ENCODE peak calls at places on chromosomes 6 and 20, in six cellular contexts. Z is AG04450, X is neural progenitor cell, H is thoracic aorta, D is cardiac muscle cell, N is adrenal gland. L is an unnamed sample.

GRCh38 chr20:21074605-21075336 is 31.4 kb downstream of the LINC00237 start:
- DNase-seq in Z (no peak), X (no peak), H (no peak), D (no peak), N (no peak), L (no peak)

GRCh38 chr6:20757761-20758160 is 223.5 kb downstream of the CDKAL1 start:
- DNase-seq in Z (no peak), X (no peak), H (no peak), D (no peak), N (no peak), L (no peak)

GRCh38 chr20:11329271-11329670 is 588.4 kb upstream of the BTBD3 start:
- DNase-seq in Z (no peak), X (no peak), H (no peak), D (no peak), N (no peak), L (no peak)

GRCh38 chr6:168126566-168127383 is 47.8 kb upstream of the FRMD1 start:
- DNase-seq in Z (no peak), X (no peak), H (no peak), D (no peak), N (no peak), L (no peak)

GRCh38 chr20:51386586-51386985 is 155.9 kb downstream of the NFATC2 start:
- DNase-seq in Z (no peak), X (no peak), H (no peak), D (no peak), N (no peak), L (no peak)

GRCh38 chr20:23009636-23010035 is 25.5 kb upstream of the SSTR4 start:
- DNase-seq in Z (no peak), X (no peak), H (no peak), D (no peak), N (no peak), L (no peak)

GRCh38 chr20:58127731-58128130 is 100.7 kb downstream of the ANKRD60 start:
- DNase-seq in Z (no peak), X (no peak), H (no peak), D (no peak), N (no peak), L (no peak)

GRCh38 chr20:62891111-62891510 is 29.5 kb upstream of the TCFL5 start:
- DNase-seq in Z (no peak), X (no peak), H (no peak), D (no peak), N (no peak), L (no peak)

GRCh38 chr6:56593801-56594318 is 48.8 kb downstream of the DST start:
- DNase-seq in Z (no peak), X (no peak), H (no peak), D (no peak), N (no peak), L (no peak)

GRCh38 chr6:98894810-98895209 is 52.9 kb downstream of the FBXL4 start:
- DNase-seq in Z (no peak), X (no peak), H (no peak), D (no peak), N (no peak), L (no peak)

GRCh38 chr6:143271024-143271423 is 179.5 kb downstream of the ADAT2 start:
- DNase-seq in Z (peak), X (no peak), H (no peak), D (peak), N (peak), L (peak)

GRCh38 chr20:62914970-62915457 is 11.3 kb downstream of the DIDO1 start:
- DNase-seq in Z (no peak), X (peak), H (no peak), D (peak), N (no peak), L (no peak)

GRCh38 chr6:168895102-168895812 is 358.4 kb downstream of the THBS2 start:
- DNase-seq in Z (peak), X (peak), H (no peak), D (peak), N (peak), L (peak)

GRCh38 chr6:72245565-72245964 is 359.2 kb downstream of the RIMS1 start:
- DNase-seq in Z (no peak), X (peak), H (no peak), D (no peak), N (no peak), L (no peak)

GRCh38 chr6:168035661-168036616 is 38.5 kb downstream of the KIF25 start:
- DNase-seq in Z (no peak), X (peak), H (no peak), D (no peak), N (no peak), L (peak)

GRCh38 chr6:30814137-30815084 is 69.9 kb upstream of the DDR1 start:
- DNase-seq in Z (no peak), X (no peak), H (peak), D (no peak), N (peak), L (no peak)

GRCh38 chr6:143860111-143860510 is 4.2 kb upstream of the ZC2HC1B start:
- DNase-seq in Z (no peak), X (no peak), H (no peak), D (no peak), N (no peak), L (no peak)

GRCh38 chr20:4509825-4510522 is 211.7 kb upstream of the PRND start:
- DNase-seq in Z (no peak), X (no peak), H (no peak), D (no peak), N (no peak), L (no peak)

GRCh38 chr6:143449731-143450452 is 603 bp downstream of the ADAT2 start:
- DNase-seq in Z (no peak), X (peak), H (no peak), D (peak), N (no peak), L (peak)

GRCh38 chr20:19688031-19688806 is 69.8 kb upstream of the RIN2 start:
- DNase-seq in Z (peak), X (peak), H (peak), D (peak), N (peak), L (peak)

GRCh38 chr6:53041356-53041755 is 23.8 kb upstream of the FBXO9 start:
- DNase-seq in Z (no peak), X (no peak), H (no peak), D (no peak), N (no peak), L (no peak)

DNA sequence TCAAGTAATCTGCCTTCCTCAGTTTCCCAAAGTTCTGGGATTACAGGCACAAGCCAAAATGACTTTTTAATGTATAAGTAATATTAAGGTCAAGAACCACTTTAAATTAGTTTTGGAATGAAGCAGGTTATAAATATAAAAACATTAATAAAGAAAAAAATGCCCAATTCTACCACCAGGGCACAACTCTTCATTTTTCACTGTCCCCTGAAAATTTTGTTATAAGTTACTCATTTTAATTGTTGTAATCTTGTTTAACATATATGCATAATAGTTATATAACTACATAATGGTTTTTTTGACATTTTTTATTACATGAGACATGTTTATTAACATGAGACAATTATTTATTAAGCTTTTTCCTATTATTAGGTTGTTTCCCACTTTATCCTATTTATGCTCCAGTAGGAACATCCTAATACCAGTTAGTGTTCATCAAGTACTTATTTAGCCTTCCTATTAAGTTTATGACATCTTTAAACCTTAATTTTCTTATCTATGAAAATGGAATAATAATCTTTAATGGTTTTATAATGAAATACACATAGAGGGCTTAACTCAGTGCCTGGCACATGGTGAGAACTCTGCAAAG is 182.1 kb upstream of the SCGN start:
- DNase-seq in Z (no peak), X (no peak), H (no peak), D (no peak), N (no peak), L (no peak)
- TF ChIP-seq CTCF in Z (peak), X (peak), H (peak), D (no peak), N (peak), L (no peak)

DNA sequence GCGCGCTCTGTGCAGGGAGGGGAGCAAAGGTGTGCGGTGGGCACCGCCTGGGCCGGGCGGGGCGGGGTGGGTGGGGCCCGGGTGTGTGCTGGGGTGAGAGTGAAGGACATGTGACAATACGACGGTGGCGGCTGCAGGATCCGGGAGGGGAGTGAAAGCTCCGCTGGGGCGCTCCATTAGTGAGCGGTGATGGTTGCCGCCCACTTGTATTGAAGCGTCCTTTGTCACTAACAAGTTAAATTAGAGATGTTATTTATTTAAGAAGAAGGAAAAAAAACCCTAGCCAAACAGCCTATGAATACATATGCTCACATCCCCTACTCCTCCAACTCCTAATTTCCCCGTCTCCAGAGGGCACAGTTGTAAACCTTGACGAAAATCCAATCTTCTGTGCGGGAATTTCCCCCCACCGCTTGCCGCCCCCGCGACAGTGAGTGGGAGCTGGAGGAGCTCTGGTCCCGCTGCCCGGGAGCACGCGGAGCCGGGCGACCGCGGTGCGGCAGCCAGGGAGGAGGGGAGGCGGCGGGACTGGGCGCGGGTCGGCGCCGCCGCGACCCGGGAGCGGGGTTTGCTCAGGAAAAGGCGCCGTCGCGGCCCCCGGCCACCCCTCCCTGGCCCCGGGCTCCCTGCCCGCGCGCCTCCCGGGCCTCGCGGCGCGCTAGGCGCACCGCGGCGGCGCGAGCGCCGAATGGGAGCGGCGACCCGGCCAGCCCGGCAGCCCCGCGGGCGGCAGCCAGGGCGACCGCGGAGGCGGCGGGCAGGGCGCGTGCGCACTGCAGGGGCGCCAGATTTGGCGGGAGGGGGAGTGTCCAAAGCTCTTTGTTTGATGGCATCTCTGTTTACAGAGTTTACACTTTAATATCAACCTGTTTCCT is at the start of gene MYB:
- DNase-seq in Z (no peak), X (peak), H (no peak), D (peak), N (peak), L (peak)
- H3K27ac ChIP-seq in Z (no peak), X (no peak), H (no peak), D (no peak), N (no peak), L (peak)

GRCh38 chr6:158848441-158848840 is 29.3 kb upstream of the EZR start:
- DNase-seq in Z (no peak), X (no peak), H (no peak), D (no peak), N (no peak), L (no peak)

GRCh38 chr6:158847786-158848185 is 28.6 kb upstream of the EZR start:
- DNase-seq in Z (no peak), X (no peak), H (no peak), D (no peak), N (no peak), L (no peak)

GRCh38 chr6:158852312-158853071 is 33.3 kb upstream of the EZR start:
- DNase-seq in Z (no peak), X (no peak), H (no peak), D (no peak), N (no peak), L (no peak)

GRCh38 chr6:158850807-158851115 is 31.6 kb upstream of the EZR start:
- DNase-seq in Z (no peak), X (no peak), H (no peak), D (no peak), N (no peak), L (no peak)

GRCh38 chr6:158849899-158850806 is 31.0 kb upstream of the EZR start:
- DNase-seq in Z (peak), X (no peak), H (no peak), D (no peak), N (no peak), L (no peak)
- H3K4me3 ChIP-seq in Z (no peak), X (no peak), H (no peak), D (no peak), N (no peak), L (no peak)

GRCh38 chr6:5671162-5671561 is 335.6 kb downstream of the NRN1 start:
- DNase-seq in Z (no peak), X (no peak), H (no peak), D (no peak), N (peak), L (peak)

GRCh38 chr6:5673016-5673415 is 333.7 kb downstream of the NRN1 start:
- DNase-seq in Z (no peak), X (no peak), H (no peak), D (no peak), N (no peak), L (no peak)

GRCh38 chr6:5672581-5673011 is 334.1 kb downstream of the NRN1 start:
- DNase-seq in Z (peak), X (peak), H (peak), D (peak), N (peak), L (no peak)

GRCh38 chr6:5670381-5670780 is 336.3 kb downstream of the NRN1 start:
- DNase-seq in Z (no peak), X (no peak), H (no peak), D (no peak), N (no peak), L (no peak)

GRCh38 chr6:5671604-5672559 is 334.8 kb downstream of the NRN1 start:
- DNase-seq in Z (no peak), X (no peak), H (no peak), D (no peak), N (peak), L (peak)
- TF ChIP-seq CTCF in Z (no peak), X (no peak), H (no peak), D (no peak), N (no peak), L (peak)